ENCODE peak calls at places on chromosomes 3 and 15, in ten cellular contexts. K is NCI-H1417 treated with DMSO at 0.1 percent for 48 hours; C is body of pancreas; F is MG63; P is skeletal muscle cell; R is GM23248; J is CD4-positive, alpha-beta memory T cell; W is AG08396; N is activated CD4-positive, alpha-beta T cell treated with anti-CD3 and anti-CD28 coated beads for 4 hours; B is HEK293T. S is an unnamed sample.

GRCh38 chr15:98120561-98120960 is 160.1 kb downstream of the ARRDC4 start:
- DNase-seq in K (no peak), B (no peak), F (peak), W (no peak), J (no peak), N (no peak), R (peak), P (no peak), C (no peak), S (no peak)

GRCh38 chr3:49279376-49279775 is 2.3 kb upstream of the C3orf62 start:
- DNase-seq in R (peak), C (no peak), P (no peak), F (no peak), K (no peak), J (no peak), W (no peak), N (no peak), B (no peak), S (peak)

GRCh38 chr3:190886945-190887344 is 24.5 kb upstream of the GMNC start:
- DNase-seq in R (no peak), F (no peak), N (no peak), W (no peak), B (no peak), P (no peak), K (no peak), J (no peak), C (no peak), S (no peak)

GRCh38 chr3:167813169-167814123 is 77.9 kb downstream of the SERPINI1 start:
- DNase-seq in W (no peak), P (no peak), F (no peak), N (no peak), J (no peak), R (peak), B (no peak), C (no peak), K (no peak), S (no peak)

GRCh38 chr3:63872135-63872924 is 8.7 kb downstream of the ATXN7 start:
- DNase-seq in P (peak), N (no peak), C (no peak), R (peak), K (no peak), J (no peak), F (peak), W (peak), B (no peak), S (no peak)

GRCh38 chr15:100426893-100427292 is 85.1 kb upstream of the ADAMTS17 start:
- DNase-seq in C (no peak), J (no peak), F (no peak), R (no peak), N (no peak), P (no peak), W (no peak), K (no peak), B (no peak), S (no peak)

GRCh38 chr3:142022381-142022780 is 127.0 kb downstream of the TFDP2 start:
- DNase-seq in J (no peak), B (no peak), N (no peak), F (no peak), K (no peak), R (peak), W (no peak), P (no peak), C (no peak), S (no peak)

GRCh38 chr3:37676885-37677284 is 184.8 kb upstream of the CTDSPL start:
- DNase-seq in N (no peak), J (no peak), F (no peak), B (no peak), R (no peak), C (no peak), P (no peak), W (no peak), K (no peak), S (no peak)

GRCh38 chr3:185120126-185120525 is 32.7 kb downstream of the C3orf70 start:
- DNase-seq in B (no peak), N (no peak), P (no peak), K (no peak), C (no peak), J (no peak), W (no peak), F (no peak), R (no peak), S (no peak)

GRCh38 chr3:48186993-48187578 is 1.1 kb downstream of the CDC25A start:
- DNase-seq in C (no peak), W (peak), K (no peak), R (peak), N (no peak), P (no peak), F (no peak), J (no peak), B (no peak), S (no peak)

GRCh38 chr3:152729906-152730305 is 105.0 kb upstream of the P2RY1 start:
- DNase-seq in N (no peak), J (no peak), R (no peak), P (no peak), F (no peak), B (no peak), W (no peak), K (no peak), C (no peak), S (no peak)

GRCh38 chr15:65920121-65920520 is 50.8 kb downstream of the RAB11A start:
- DNase-seq in J (no peak), K (no peak), P (no peak), W (no peak), R (no peak), F (no peak), N (no peak), C (peak), B (no peak), S (no peak)

GRCh38 chr3:46500631-46501377 is 3.0 kb downstream of the RTP3 start:
- DNase-seq in B (no peak), J (no peak), F (no peak), R (peak), W (no peak), P (peak), K (no peak), C (no peak), N (no peak), S (no peak)

GRCh38 chr3:8557298-8557697 is 55.7 kb downstream of the LMCD1 start:
- DNase-seq in N (no peak), J (no peak), B (no peak), F (no peak), C (no peak), W (no peak), P (no peak), R (peak), K (no peak), S (peak)